ENCODE peak calls at places on chromosomes 13 and 19, in seven cellular contexts. One of them, this sample, is unnamed.

GRCh38 chr13:82206241-82206640 is 1676.0 kb downstream of the SLITRK1 start:
- DNase-seq in NCI-H1436: no peak
- DNase-seq in LoVo: no peak
- DNase-seq in iPS-NIHi11: no peak
- DNase-seq in astrocyte of the cerebellum: no peak
- DNase-seq in naive thymus-derived CD8-positive, alpha-beta T cell: no peak
- DNase-seq in AG08395: no peak
- DNase-seq in this sample: no peak

GRCh38 chr13:113533441-113533840 is 42.9 kb upstream of the DCUN1D2 start:
- DNase-seq in NCI-H1436: no peak
- DNase-seq in LoVo: no peak
- DNase-seq in iPS-NIHi11: no peak
- DNase-seq in astrocyte of the cerebellum: no peak
- DNase-seq in naive thymus-derived CD8-positive, alpha-beta T cell: no peak
- DNase-seq in AG08395: no peak
- DNase-seq in this sample: no peak

GRCh38 chr19:43504426-43505185 is at the start of gene PHLDB3:
- DNase-seq in NCI-H1436: peak
- DNase-seq in LoVo: no peak
- DNase-seq in iPS-NIHi11: peak
- DNase-seq in astrocyte of the cerebellum: no peak
- DNase-seq in naive thymus-derived CD8-positive, alpha-beta T cell: no peak
- DNase-seq in AG08395: no peak
- DNase-seq in this sample: peak

GRCh38 chr19:34428549-34429285 is 536 bp downstream of the UBA2 start:
- DNase-seq in NCI-H1436: no peak
- DNase-seq in LoVo: peak
- DNase-seq in iPS-NIHi11: peak
- DNase-seq in astrocyte of the cerebellum: no peak
- DNase-seq in naive thymus-derived CD8-positive, alpha-beta T cell: no peak
- DNase-seq in AG08395: peak
- DNase-seq in this sample: peak

GRCh38 chr19:51751655-51752054 is at the start of gene FPR1:
- DNase-seq in NCI-H1436: no peak
- DNase-seq in LoVo: no peak
- DNase-seq in iPS-NIHi11: no peak
- DNase-seq in astrocyte of the cerebellum: no peak
- DNase-seq in naive thymus-derived CD8-positive, alpha-beta T cell: no peak
- DNase-seq in AG08395: peak
- DNase-seq in this sample: peak

GRCh38 chr19:10368101-10368803 is 12.1 kb downstream of the TYK2 start:
- DNase-seq in NCI-H1436: no peak
- DNase-seq in LoVo: no peak
- DNase-seq in iPS-NIHi11: peak
- DNase-seq in astrocyte of the cerebellum: no peak
- DNase-seq in naive thymus-derived CD8-positive, alpha-beta T cell: no peak
- DNase-seq in AG08395: no peak
- DNase-seq in this sample: no peak

GRCh38 chr19:45443462-45444317 is 20.0 kb upstream of the ERCC1 start:
- DNase-seq in NCI-H1436: peak
- DNase-seq in LoVo: peak
- DNase-seq in iPS-NIHi11: peak
- DNase-seq in astrocyte of the cerebellum: peak
- DNase-seq in naive thymus-derived CD8-positive, alpha-beta T cell: peak
- DNase-seq in AG08395: peak
- DNase-seq in this sample: peak

GRCh38 chr19:29505034-29505824 is 20.6 kb upstream of the VSTM2B start:
- DNase-seq in NCI-H1436: no peak
- DNase-seq in LoVo: no peak
- DNase-seq in iPS-NIHi11: no peak
- DNase-seq in astrocyte of the cerebellum: no peak
- DNase-seq in naive thymus-derived CD8-positive, alpha-beta T cell: no peak
- DNase-seq in AG08395: no peak
- DNase-seq in this sample: no peak

GRCh38 chr13:65943711-65944110 is 1286.4 kb downstream of the PCDH9 start:
- DNase-seq in NCI-H1436: no peak
- DNase-seq in LoVo: no peak
- DNase-seq in iPS-NIHi11: no peak
- DNase-seq in astrocyte of the cerebellum: no peak
- DNase-seq in naive thymus-derived CD8-positive, alpha-beta T cell: no peak
- DNase-seq in AG08395: no peak
- DNase-seq in this sample: no peak

GRCh38 chr19:6459356-6460098 is at the start of gene SLC25A23:
- DNase-seq in NCI-H1436: peak
- DNase-seq in LoVo: peak
- DNase-seq in iPS-NIHi11: peak
- DNase-seq in astrocyte of the cerebellum: peak
- DNase-seq in naive thymus-derived CD8-positive, alpha-beta T cell: peak
- DNase-seq in AG08395: peak
- DNase-seq in this sample: peak

GRCh38 chr19:33676999-33677665 is 55.4 kb downstream of the CHST8 start:
- DNase-seq in NCI-H1436: no peak
- DNase-seq in LoVo: no peak
- DNase-seq in iPS-NIHi11: no peak
- DNase-seq in astrocyte of the cerebellum: no peak
- DNase-seq in naive thymus-derived CD8-positive, alpha-beta T cell: no peak
- DNase-seq in AG08395: no peak
- DNase-seq in this sample: no peak

GRCh38 chr13:28440774-28441532 is 54.0 kb downstream of the FLT1 start:
- DNase-seq in NCI-H1436: no peak
- DNase-seq in LoVo: no peak
- DNase-seq in iPS-NIHi11: no peak
- DNase-seq in astrocyte of the cerebellum: no peak
- DNase-seq in naive thymus-derived CD8-positive, alpha-beta T cell: no peak
- DNase-seq in AG08395: no peak
- DNase-seq in this sample: no peak

GRCh38 chr19:55070755-55071502 is 4.7 kb upstream of the EPS8L1 start:
- DNase-seq in NCI-H1436: no peak
- DNase-seq in LoVo: peak
- DNase-seq in iPS-NIHi11: no peak
- DNase-seq in astrocyte of the cerebellum: no peak
- DNase-seq in naive thymus-derived CD8-positive, alpha-beta T cell: no peak
- DNase-seq in AG08395: peak
- DNase-seq in this sample: peak

GRCh38 chr13:46165485-46166220 is 16.3 kb downstream of the LCP1 start:
- DNase-seq in NCI-H1436: no peak
- DNase-seq in LoVo: no peak
- DNase-seq in iPS-NIHi11: no peak
- DNase-seq in astrocyte of the cerebellum: peak
- DNase-seq in naive thymus-derived CD8-positive, alpha-beta T cell: no peak
- DNase-seq in AG08395: no peak
- DNase-seq in this sample: no peak

GRCh38 chr13:44756411-44756810 is 180.3 kb upstream of the TSC22D1 start:
- DNase-seq in NCI-H1436: no peak
- DNase-seq in LoVo: peak
- DNase-seq in iPS-NIHi11: no peak
- DNase-seq in astrocyte of the cerebellum: no peak
- DNase-seq in naive thymus-derived CD8-positive, alpha-beta T cell: no peak
- DNase-seq in AG08395: no peak
- DNase-seq in this sample: no peak

GRCh38 chr13:109840201-109840892 is 54.0 kb upstream of the IRS2 start:
- DNase-seq in NCI-H1436: no peak
- DNase-seq in LoVo: peak
- DNase-seq in iPS-NIHi11: no peak
- DNase-seq in astrocyte of the cerebellum: no peak
- DNase-seq in naive thymus-derived CD8-positive, alpha-beta T cell: no peak
- DNase-seq in AG08395: peak
- DNase-seq in this sample: no peak

GRCh38 chr19:51210385-51210784 is 14.5 kb upstream of the CD33 start:
- DNase-seq in NCI-H1436: no peak
- DNase-seq in LoVo: no peak
- DNase-seq in iPS-NIHi11: no peak
- DNase-seq in astrocyte of the cerebellum: no peak
- DNase-seq in naive thymus-derived CD8-positive, alpha-beta T cell: no peak
- DNase-seq in AG08395: no peak
- DNase-seq in this sample: no peak

GRCh38 chr19:29952646-29953045 is 10.6 kb downstream of the URI1 start:
- DNase-seq in NCI-H1436: no peak
- DNase-seq in LoVo: no peak
- DNase-seq in iPS-NIHi11: no peak
- DNase-seq in astrocyte of the cerebellum: no peak
- DNase-seq in naive thymus-derived CD8-positive, alpha-beta T cell: no peak
- DNase-seq in AG08395: no peak
- DNase-seq in this sample: no peak

GRCh38 chr19:39828634-39829032 is 5.3 kb downstream of the DYRK1B start:
- DNase-seq in NCI-H1436: no peak
- DNase-seq in LoVo: no peak
- DNase-seq in iPS-NIHi11: no peak
- DNase-seq in astrocyte of the cerebellum: no peak
- DNase-seq in naive thymus-derived CD8-positive, alpha-beta T cell: no peak
- DNase-seq in AG08395: no peak
- DNase-seq in this sample: no peak

GRCh38 chr13:113646376-113646775 is 11.6 kb downstream of the ATP4B start:
- DNase-seq in NCI-H1436: no peak
- DNase-seq in LoVo: no peak
- DNase-seq in iPS-NIHi11: no peak
- DNase-seq in astrocyte of the cerebellum: no peak
- DNase-seq in naive thymus-derived CD8-positive, alpha-beta T cell: no peak
- DNase-seq in AG08395: no peak
- DNase-seq in this sample: no peak

This sample was measured in Calu3.